ENCODE peak calls at places on chromosomes 16 and 17, in six cellular contexts. D, S, P, O, K and T are unnamed samples.

GRCh38 chr17:8151120-8151640 is 1.0 kb downstream of the PER1 start:
- DNase-seq in P (peak; percentile 97), S (peak; percentile 89), O (peak; percentile 81), K (peak; percentile 87), D (no peak), T (peak; percentile 90)

GRCh38 chr17:48871035-48871550 is 21.5 kb upstream of the ATP5MC1 start:
- DNase-seq in K (no peak), O (no peak), S (no peak), D (no peak), P (no peak), T (no peak)

GRCh38 chr16:47888142-47888541 is 267.7 kb downstream of the ABCC12 start:
- DNase-seq in S (peak; percentile 94), K (peak; percentile 56), P (peak; percentile 57), O (no peak), D (no peak), T (peak; percentile 49)

GRCh38 chr17:8163978-8164814 is 1.4 kb upstream of the VAMP2 start:
- DNase-seq in P (peak; percentile 66), D (no peak), O (no peak), K (peak; percentile 72), S (peak; percentile 73), T (peak; percentile 59)

GRCh38 chr17:41333836-41334235 is 16.8 kb downstream of the KRT33A start:
- DNase-seq in S (no peak), P (no peak), O (no peak), K (no peak), D (no peak), T (no peak)

GRCh38 chr16:4529085-4530060 is 9.2 kb downstream of the CDIP1 start:
- DNase-seq in S (peak; percentile 93), K (peak; percentile 84), P (peak; percentile 95), O (peak; percentile 76), D (no peak), T (peak; percentile 82)

GRCh38 chr16:60648260-60648659 is 1388.0 kb downstream of the CDH8 start:
- DNase-seq in S (no peak), O (no peak), D (no peak), P (no peak), K (no peak), T (no peak)

GRCh38 chr16:23182675-23183485 is at the start of gene SCNN1G:
- DNase-seq in O (no peak), K (peak; percentile 42), P (no peak), D (peak; percentile 17), S (peak; percentile 21), T (no peak)

GRCh38 chr16:14334366-14335105 is 263.4 kb downstream of the MRTFB start:
- DNase-seq in P (no peak), K (no peak), S (no peak), O (no peak), D (no peak), T (no peak)

GRCh38 chr17:51200295-51200694 is 34.1 kb downstream of the NME2 start:
- DNase-seq in P (no peak), S (no peak), K (no peak), O (no peak), D (no peak), T (no peak)

GRCh38 chr17:33858121-33858520 is 397.0 kb upstream of the CCL2 start:
- DNase-seq in P (no peak), O (no peak), S (peak; percentile 37), D (no peak), K (peak; percentile 51), T (no peak)

GRCh38 chr17:77696720-77697460 is 261.6 kb upstream of the TNRC6C start:
- DNase-seq in D (no peak), S (peak; percentile 57), K (peak; percentile 76), O (peak; percentile 63), P (no peak), T (no peak)

GRCh38 chr16:87780385-87780989 is 14.7 kb upstream of the KLHDC4 start:
- DNase-seq in S (no peak), K (no peak), D (no peak), P (no peak), O (no peak), T (peak; percentile 38)

GRCh38 chr16:48524348-48525200 is 85.4 kb downstream of the N4BP1 start:
- DNase-seq in D (no peak), K (no peak), S (peak; percentile 29), O (no peak), P (no peak), T (no peak)

GRCh38 chr17:29190039-29190438 is 9.8 kb upstream of the MYO18A start:
- DNase-seq in P (no peak), O (no peak), D (no peak), S (no peak), K (no peak), T (no peak)

GRCh38 chr16:85473909-85474640 is 139.0 kb upstream of the GSE1 start:
- DNase-seq in S (peak; percentile 42), O (peak; percentile 57), P (no peak), D (no peak), K (no peak), T (no peak)

GRCh38 chr16:85471469-85472431 is 141.4 kb upstream of the GSE1 start:
- DNase-seq in O (no peak), S (no peak), D (no peak), P (no peak), K (no peak), T (no peak)

GRCh38 chr16:85474808-85475207 is 138.3 kb upstream of the GSE1 start:
- DNase-seq in P (no peak), O (no peak), K (no peak), D (no peak), S (no peak), T (no peak)

GRCh38 chr16:85470873-85471272 is 142.2 kb upstream of the GSE1 start:
- DNase-seq in P (no peak), O (no peak), S (no peak), D (no peak), K (no peak), T (no peak)

GRCh38 chr16:85472514-85472913 is 140.6 kb upstream of the GSE1 start:
- DNase-seq in P (no peak), S (no peak), O (no peak), K (no peak), D (no peak), T (no peak)
- H2BK120ac ChIP-seq in P (no peak overlapping the region), S (no peak overlapping the region), O (no peak overlapping the region), K (no peak overlapping the region), D (no peak overlapping the region), T (no peak overlapping the region)

GRCh38 chr17:55434721-55435120 is 13.1 kb upstream of the MMD start:
- DNase-seq in D (no peak), P (no peak), O (no peak), K (no peak), S (no peak), T (peak; percentile 41)

GRCh38 chr17:55433629-55434422 is 12.2 kb upstream of the MMD start:
- DNase-seq in D (no peak), S (no peak), O (no peak), P (peak; percentile 98), K (no peak), T (peak; percentile 96)

GRCh38 chr17:55432358-55433028 is 10.9 kb upstream of the MMD start:
- DNase-seq in K (no peak), P (peak; percentile 58), D (no peak), O (no peak), S (no peak), T (no peak)

GRCh38 chr17:55435408-55435807 is 13.8 kb upstream of the MMD start:
- DNase-seq in K (no peak), O (no peak), D (no peak), S (no peak), P (no peak), T (no peak)

DNA sequence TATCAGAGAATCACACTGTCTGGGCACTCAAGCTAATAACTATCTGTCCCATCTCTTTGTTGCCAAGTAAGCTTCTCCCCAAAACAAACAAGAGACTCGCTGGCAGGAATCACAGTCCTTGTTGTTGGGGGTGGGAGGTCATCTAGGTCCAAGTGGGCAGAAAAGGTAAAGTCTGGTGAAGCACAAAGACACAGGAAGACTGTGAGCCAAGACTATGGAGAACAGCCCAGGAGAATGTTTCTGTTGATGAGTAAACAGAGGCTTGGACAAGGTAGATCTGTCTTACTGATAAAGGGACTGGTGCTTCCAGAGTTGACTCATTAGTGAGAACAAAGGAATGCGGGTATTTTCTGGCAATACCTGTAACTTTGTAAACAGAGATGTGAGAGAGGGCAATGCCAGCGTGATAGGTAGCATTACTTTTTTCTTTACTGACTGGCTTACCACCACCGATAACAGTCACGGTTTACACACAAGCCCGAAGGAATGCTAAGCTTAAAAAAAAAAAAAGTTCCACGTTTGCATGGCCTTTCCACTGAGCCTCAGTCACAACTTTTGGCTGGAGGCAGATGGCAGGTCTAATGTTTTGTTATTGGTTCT is 11.5 kb upstream of the MMD start:
- DNase-seq in O (no peak), P (no peak), K (no peak), D (no peak), S (peak; percentile 76), T (peak; percentile 60)
- H2BK120ac ChIP-seq in O (no peak overlapping the region), P (no peak overlapping the region), K (no peak overlapping the region), D (no peak overlapping the region), S (no peak overlapping the region), T (peak overlapping the region; percentile 92)

DNA sequence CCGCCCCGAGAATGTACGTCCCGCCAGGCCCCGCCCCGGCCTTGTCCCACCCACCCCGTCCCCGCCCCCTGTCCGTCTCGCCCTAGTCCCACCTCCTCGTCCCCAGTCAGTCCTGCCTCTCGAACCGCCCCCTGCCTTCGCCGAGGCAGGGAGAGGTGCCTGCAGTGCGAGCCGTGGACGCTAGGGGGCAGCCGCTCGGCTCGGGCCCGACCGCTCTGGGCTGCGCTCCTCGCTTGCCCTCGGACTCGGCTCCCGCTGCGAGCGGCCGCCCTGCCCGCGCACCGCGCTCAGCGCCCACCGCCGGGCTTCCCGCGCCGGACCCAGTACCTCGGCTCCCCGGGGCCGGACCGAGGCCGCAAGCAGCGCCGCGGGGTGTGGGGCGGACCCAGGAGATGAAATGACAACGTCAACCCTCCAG is at the start of gene VPS4A:
- DNase-seq in D (peak; percentile 96), O (peak; percentile 99), S (peak; percentile 97), K (peak; percentile 96), P (peak; percentile 95), T (peak; percentile 94)
- H2BK120ac ChIP-seq in D (no peak within 1 kb of the TSS), O (no peak within 1 kb of the TSS), S (no peak within 1 kb of the TSS), K (no peak within 1 kb of the TSS), P (peak within 1 kb of the TSS; percentile 67), T (no peak within 1 kb of the TSS)

GRCh38 chr16:85469929-85470590 is 143.1 kb upstream of the GSE1 start:
- DNase-seq in O (no peak), S (no peak), P (no peak), K (no peak), D (no peak), T (no peak)

GRCh38 chr16:85475691-85476300 is 137.3 kb upstream of the GSE1 start:
- DNase-seq in D (no peak), O (no peak), S (no peak), K (no peak), P (no peak), T (no peak)

GRCh38 chr16:85475233-85475632 is 137.9 kb upstream of the GSE1 start:
- DNase-seq in P (no peak), D (no peak), S (no peak), K (no peak), O (no peak), T (no peak)

GRCh38 chr16:85476389-85476788 is 136.7 kb upstream of the GSE1 start:
- DNase-seq in O (no peak), S (no peak), D (no peak), K (no peak), P (no peak), T (no peak)

GRCh38 chr16:85473326-85473725 is 139.8 kb upstream of the GSE1 start:
- DNase-seq in K (no peak), O (no peak), S (peak; percentile 55), D (no peak), P (no peak), T (no peak)
- H2BK120ac ChIP-seq in K (no peak overlapping the region), O (no peak overlapping the region), S (no peak overlapping the region), D (no peak overlapping the region), P (no peak overlapping the region), T (no peak overlapping the region)

GRCh38 chr17:44904001-44904984 is 5.0 kb upstream of the EFTUD2 start:
- DNase-seq in P (no peak), S (no peak), O (no peak), K (no peak), D (no peak), T (no peak)
- H2BK120ac ChIP-seq in P (peak overlapping the region; percentile 65), S (no peak overlapping the region), O (no peak overlapping the region), K (no peak overlapping the region), D (no peak overlapping the region), T (peak overlapping the region; percentile 100)